ENCODE peak calls at places on chromosome 1, in four cellular contexts. One of them, this sample, is unnamed. For H3K4me1, the result is how much of the 10 kb centered on the place peaks cover.

GRCh38 chr1:185238447-185238846 is 78.6 kb downstream of the IVNS1ABP start:
- DNase-seq in tibial nerve: no peak
- DNase-seq in stomach: no peak
- DNase-seq in CD8-positive, alpha-beta memory T cell: peak
- DNase-seq in this sample: no peak

GRCh38 chr1:25952851-25953401 is 44.9 kb downstream of the PAFAH2 start:
- DNase-seq in stomach: no peak
- DNase-seq in CD8-positive, alpha-beta memory T cell: no peak
- DNase-seq in tibial nerve: no peak
- DNase-seq in this sample: peak

GRCh38 chr1:7501259-7501560 is 269.9 kb upstream of the VAMP3 start:
- DNase-seq in stomach: no peak
- DNase-seq in CD8-positive, alpha-beta memory T cell: no peak
- DNase-seq in tibial nerve: peak
- DNase-seq in this sample: no peak

GRCh38 chr1:8552820-8553397 is 235.0 kb downstream of the SLC45A1 start:
- DNase-seq in CD8-positive, alpha-beta memory T cell: no peak
- DNase-seq in tibial nerve: no peak
- DNase-seq in stomach: no peak
- DNase-seq in this sample: no peak

GRCh38 chr1:160400646-160401486 is 502 bp downstream of the VANGL2 start:
- DNase-seq in CD8-positive, alpha-beta memory T cell: peak
- DNase-seq in tibial nerve: no peak
- DNase-seq in stomach: no peak
- DNase-seq in this sample: no peak

GRCh38 chr1:225541383-225541782 is 111.5 kb downstream of the ENAH start:
- DNase-seq in stomach: no peak
- DNase-seq in tibial nerve: no peak
- DNase-seq in CD8-positive, alpha-beta memory T cell: no peak
- DNase-seq in this sample: no peak

GRCh38 chr1:2018217-2019161 is 656 bp upstream of the GABRD start:
- DNase-seq in stomach: no peak
- DNase-seq in CD8-positive, alpha-beta memory T cell: no peak
- DNase-seq in tibial nerve: no peak
- DNase-seq in this sample: peak

GRCh38 chr1:218633238-218633948 is 288.3 kb downstream of the TGFB2 start:
- DNase-seq in tibial nerve: no peak
- DNase-seq in stomach: no peak
- DNase-seq in CD8-positive, alpha-beta memory T cell: no peak
- DNase-seq in this sample: peak

GRCh38 chr1:172826096-172826741 is 167.3 kb downstream of the FASLG start:
- DNase-seq in CD8-positive, alpha-beta memory T cell: no peak
- DNase-seq in tibial nerve: peak
- DNase-seq in stomach: no peak
- DNase-seq in this sample: no peak

GRCh38 chr1:232248276-232248803 is 381.6 kb downstream of the SIPA1L2 start:
- DNase-seq in CD8-positive, alpha-beta memory T cell: no peak
- DNase-seq in tibial nerve: no peak
- DNase-seq in stomach: no peak
- DNase-seq in this sample: no peak

GRCh38 chr1:54842206-54842915 is 41.2 kb upstream of the TTC22 start:
- DNase-seq in CD8-positive, alpha-beta memory T cell: no peak
- DNase-seq in tibial nerve: no peak
- DNase-seq in stomach: peak
- DNase-seq in this sample: no peak

GRCh38 chr1:228465571-228466146 is 21.5 kb upstream of the RNF187 start:
- DNase-seq in CD8-positive, alpha-beta memory T cell: no peak
- DNase-seq in tibial nerve: no peak
- DNase-seq in stomach: no peak
- DNase-seq in this sample: no peak

GRCh38 chr1:111507411-111508201 is 4.2 kb upstream of the ADORA3 start:
- DNase-seq in stomach: peak
- DNase-seq in tibial nerve: peak
- DNase-seq in CD8-positive, alpha-beta memory T cell: peak
- DNase-seq in this sample: peak

GRCh38 chr1:43703836-43704235 is 3.5 kb upstream of the ST3GAL3 start:
- DNase-seq in stomach: no peak
- DNase-seq in tibial nerve: no peak
- DNase-seq in CD8-positive, alpha-beta memory T cell: no peak
- DNase-seq in this sample: no peak

GRCh38 chr1:156661932-156662587 is 15.1 kb downstream of the NES start:
- DNase-seq in CD8-positive, alpha-beta memory T cell: no peak
- DNase-seq in tibial nerve: no peak
- DNase-seq in stomach: no peak
- DNase-seq in this sample: no peak

GRCh38 chr1:206723500-206724472 is 39.1 kb downstream of the MAPKAPK2 start:
- DNase-seq in stomach: peak
- DNase-seq in CD8-positive, alpha-beta memory T cell: no peak
- DNase-seq in tibial nerve: no peak
- DNase-seq in this sample: no peak

GRCh38 chr1:200737647-200738296 is 921 bp upstream of the CAMSAP2 start:
- DNase-seq in CD8-positive, alpha-beta memory T cell: no peak
- DNase-seq in tibial nerve: no peak
- DNase-seq in stomach: no peak
- DNase-seq in this sample: peak

GRCh38 chr1:29162476-29163138 is 19.1 kb downstream of the SRSF4 start:
- DNase-seq in stomach: no peak
- DNase-seq in CD8-positive, alpha-beta memory T cell: no peak
- DNase-seq in tibial nerve: no peak
- DNase-seq in this sample: no peak

GRCh38 chr1:26704629-26705028 is 8.8 kb downstream of the ARID1A start:
- DNase-seq in stomach: no peak
- DNase-seq in tibial nerve: no peak
- DNase-seq in CD8-positive, alpha-beta memory T cell: no peak
- DNase-seq in this sample: no peak

GRCh38 chr1:117897551-117897950 is 31.9 kb downstream of the GDAP2 start:
- DNase-seq in stomach: no peak
- DNase-seq in tibial nerve: no peak
- DNase-seq in CD8-positive, alpha-beta memory T cell: no peak
- DNase-seq in this sample: no peak

GRCh38 chr1:215028954-215029353 is 53.6 kb upstream of the KCNK2 start:
- DNase-seq in tibial nerve: no peak
- DNase-seq in stomach: no peak
- DNase-seq in CD8-positive, alpha-beta memory T cell: no peak
- DNase-seq in this sample: no peak

GRCh38 chr1:46801323-46802055 is 2.6 kb downstream of the CYP4B1 start:
- DNase-seq in tibial nerve: no peak
- DNase-seq in CD8-positive, alpha-beta memory T cell: no peak
- DNase-seq in stomach: no peak
- DNase-seq in this sample: no peak

GRCh38 chr1:69410893-69411292 is 156.8 kb upstream of the LRRC7 start:
- DNase-seq in CD8-positive, alpha-beta memory T cell: no peak
- DNase-seq in tibial nerve: no peak
- DNase-seq in stomach: no peak
- DNase-seq in this sample: no peak

GRCh38 chr1:68269637-68270430 is 37.5 kb upstream of the WLS start:
- DNase-seq in tibial nerve: no peak
- DNase-seq in CD8-positive, alpha-beta memory T cell: no peak
- DNase-seq in stomach: no peak
- DNase-seq in this sample: no peak

GRCh38 chr1:61428146-61428545 is 296.8 kb downstream of the TM2D1 start:
- DNase-seq in tibial nerve: no peak
- DNase-seq in CD8-positive, alpha-beta memory T cell: no peak
- DNase-seq in stomach: no peak
- DNase-seq in this sample: no peak

GRCh38 chr1:101203812-101204540 is 32.8 kb upstream of the S1PR1 start:
- DNase-seq in stomach: no peak
- DNase-seq in CD8-positive, alpha-beta memory T cell: no peak
- DNase-seq in tibial nerve: no peak
- DNase-seq in this sample: no peak

GRCh38 chr1:8353386-8353785 is 35.5 kb downstream of the SLC45A1 start:
- DNase-seq in CD8-positive, alpha-beta memory T cell: no peak
- DNase-seq in stomach: no peak
- DNase-seq in tibial nerve: no peak
- DNase-seq in this sample: no peak

GRCh38 chr1:170214117-170214979 is 68.6 kb downstream of the NTMT2 start:
- DNase-seq in CD8-positive, alpha-beta memory T cell: no peak
- DNase-seq in tibial nerve: no peak
- DNase-seq in stomach: no peak
- DNase-seq in this sample: no peak

GRCh38 chr1:29125237-29125641 is 1.5 kb upstream of the TMEM200B start:
- DNase-seq in tibial nerve: no peak
- DNase-seq in stomach: no peak
- DNase-seq in CD8-positive, alpha-beta memory T cell: no peak
- DNase-seq in this sample: no peak

GRCh38 chr1:1436634-1437032 is 1.1 kb downstream of the VWA1 start:
- DNase-seq in tibial nerve: no peak
- DNase-seq in CD8-positive, alpha-beta memory T cell: no peak
- DNase-seq in stomach: no peak
- DNase-seq in this sample: no peak

GRCh38 chr1:245888809-245889208 is 618.3 kb downstream of the SMYD3 start:
- DNase-seq in CD8-positive, alpha-beta memory T cell: no peak
- DNase-seq in stomach: no peak
- DNase-seq in tibial nerve: no peak
- DNase-seq in this sample: no peak

GRCh38 chr1:86069757-86070145 is 86.8 kb downstream of the COL24A1 start:
- DNase-seq in tibial nerve: no peak
- DNase-seq in CD8-positive, alpha-beta memory T cell: no peak
- DNase-seq in stomach: no peak
- DNase-seq in this sample: no peak

GRCh38 chr1:26358411-26359384 is 4.8 kb upstream of the CRYBG2 start:
- DNase-seq in CD8-positive, alpha-beta memory T cell: peak
- DNase-seq in tibial nerve: no peak
- DNase-seq in stomach: peak
- DNase-seq in this sample: peak

GRCh38 chr1:203992440-203992839 is 80.5 kb upstream of the SOX13 start:
- DNase-seq in tibial nerve: no peak
- DNase-seq in CD8-positive, alpha-beta memory T cell: no peak
- DNase-seq in stomach: no peak
- DNase-seq in this sample: no peak

GRCh38 chr1:77014396-77014795 is 147.1 kb downstream of the ST6GALNAC5 start:
- DNase-seq in CD8-positive, alpha-beta memory T cell: no peak
- DNase-seq in tibial nerve: no peak
- DNase-seq in stomach: no peak
- DNase-seq in this sample: no peak

GRCh38 chr1:70072239-70072751 is 133.1 kb downstream of the LRRC40 start:
- DNase-seq in tibial nerve: no peak
- DNase-seq in CD8-positive, alpha-beta memory T cell: no peak
- DNase-seq in stomach: no peak
- DNase-seq in this sample: no peak

GRCh38 chr1:52904590-52905375 is 16.8 kb downstream of the ECHDC2 start:
- DNase-seq in CD8-positive, alpha-beta memory T cell: peak
- DNase-seq in stomach: peak
- DNase-seq in tibial nerve: no peak
- DNase-seq in this sample: no peak

GRCh38 chr1:5933676-5934057 is 58.6 kb downstream of the NPHP4 start:
- DNase-seq in tibial nerve: no peak
- DNase-seq in stomach: no peak
- DNase-seq in CD8-positive, alpha-beta memory T cell: no peak
- DNase-seq in this sample: no peak

GRCh38 chr1:154870734-154871133 is 653 bp upstream of the KCNN3 start:
- DNase-seq in tibial nerve: no peak
- DNase-seq in stomach: no peak
- DNase-seq in CD8-positive, alpha-beta memory T cell: no peak
- DNase-seq in this sample: no peak

GRCh38 chr1:154871374-154871773 is 1.3 kb upstream of the KCNN3 start:
- DNase-seq in stomach: peak
- DNase-seq in tibial nerve: no peak
- DNase-seq in CD8-positive, alpha-beta memory T cell: no peak
- DNase-seq in this sample: no peak

GRCh38 chr1:154867841-154868610 is 2.1 kb downstream of the KCNN3 start:
- DNase-seq in CD8-positive, alpha-beta memory T cell: no peak
- DNase-seq in stomach: no peak
- DNase-seq in tibial nerve: no peak
- DNase-seq in this sample: no peak

GRCh38 chr1:154869351-154870116 is 547 bp downstream of the KCNN3 start:
- DNase-seq in stomach: no peak
- DNase-seq in tibial nerve: peak
- DNase-seq in CD8-positive, alpha-beta memory T cell: no peak
- DNase-seq in this sample: no peak

DNA sequence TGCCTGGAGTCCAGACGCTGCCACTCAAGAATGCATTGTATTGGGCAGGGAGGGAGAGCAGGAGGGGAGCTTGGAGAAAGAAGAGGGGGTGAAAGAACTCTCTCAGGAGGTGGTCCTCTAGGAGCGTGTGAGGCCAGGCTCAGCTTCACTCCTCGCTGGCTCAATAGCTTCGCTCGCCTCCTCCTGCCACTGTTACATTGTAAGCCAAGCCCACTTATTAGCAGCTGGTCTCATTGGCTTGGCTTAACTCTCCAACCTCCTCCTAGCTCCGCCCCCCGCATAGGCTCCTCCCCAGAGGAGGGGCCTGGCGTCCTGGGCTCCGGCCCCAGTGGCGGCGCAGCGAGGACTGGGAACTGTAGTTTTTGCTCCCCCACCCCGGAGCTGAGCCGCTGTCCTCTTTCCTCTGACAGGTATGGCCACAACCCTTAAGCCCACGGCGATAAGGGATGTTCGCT is at the start of gene KCNN3:
- DNase-seq in CD8-positive, alpha-beta memory T cell: peak
- DNase-seq in stomach: peak
- DNase-seq in tibial nerve: peak
- DNase-seq in this sample: peak
- H3K4me1 ChIP-seq in CD8-positive, alpha-beta memory T cell: under half
- H3K4me1 ChIP-seq in stomach: half or more
- H3K4me1 ChIP-seq in tibial nerve: under half
- H3K4me1 ChIP-seq in this sample: under half

GRCh38 chr1:31931241-31932225 is 6.6 kb downstream of the PTP4A2 start:
- DNase-seq in tibial nerve: no peak
- DNase-seq in stomach: no peak
- DNase-seq in CD8-positive, alpha-beta memory T cell: no peak
- DNase-seq in this sample: no peak
- H3K4me1 ChIP-seq in tibial nerve: half or more
- H3K4me1 ChIP-seq in stomach: half or more
- H3K4me1 ChIP-seq in CD8-positive, alpha-beta memory T cell: half or more
- H3K4me1 ChIP-seq in this sample: half or more

GRCh38 chr1:94106716-94107115 is 14.2 kb downstream of the ABCA4 start:
- DNase-seq in CD8-positive, alpha-beta memory T cell: no peak
- DNase-seq in tibial nerve: no peak
- DNase-seq in stomach: no peak
- DNase-seq in this sample: no peak
- H3K4me1 ChIP-seq in CD8-positive, alpha-beta memory T cell: under half
- H3K4me1 ChIP-seq in tibial nerve: under half
- H3K4me1 ChIP-seq in stomach: under half
- H3K4me1 ChIP-seq in this sample: under half

DNA sequence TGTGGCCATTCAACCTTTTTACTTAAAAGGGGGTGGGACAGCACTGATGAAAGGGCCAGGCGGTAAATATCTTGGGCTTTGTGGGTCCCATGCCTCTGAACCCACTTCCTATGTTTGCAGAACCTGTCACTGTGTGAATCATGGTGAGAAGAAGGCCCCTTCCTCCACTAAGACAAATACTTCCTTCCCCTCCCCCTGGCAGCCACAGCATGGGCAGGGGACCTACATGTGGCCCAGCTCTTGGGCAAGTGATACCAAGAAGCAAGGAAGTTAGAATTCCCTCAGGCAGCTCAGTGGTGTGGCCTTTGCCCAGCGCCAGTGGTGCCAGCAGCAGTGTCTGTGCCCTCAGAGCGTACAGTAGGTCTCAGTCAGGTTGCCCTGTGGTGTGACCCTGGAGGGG is 168.6 kb downstream of the TRIM33 start:
- DNase-seq in CD8-positive, alpha-beta memory T cell: peak
- DNase-seq in tibial nerve: no peak
- DNase-seq in stomach: no peak
- DNase-seq in this sample: peak
- H3K4me1 ChIP-seq in CD8-positive, alpha-beta memory T cell: half or more
- H3K4me1 ChIP-seq in tibial nerve: under half
- H3K4me1 ChIP-seq in stomach: under half
- H3K4me1 ChIP-seq in this sample: under half

GRCh38 chr1:109500886-109501285 is 7.0 kb downstream of the CYB561D1 start:
- DNase-seq in CD8-positive, alpha-beta memory T cell: no peak
- DNase-seq in tibial nerve: no peak
- DNase-seq in stomach: no peak
- DNase-seq in this sample: peak
- H3K4me1 ChIP-seq in CD8-positive, alpha-beta memory T cell: half or more
- H3K4me1 ChIP-seq in tibial nerve: under half
- H3K4me1 ChIP-seq in stomach: half or more
- H3K4me1 ChIP-seq in this sample: under half